ENCODE peak calls at places on chromosome 6, in ten cellular contexts. W is heart right ventricle, T is endodermal cell, Z is psoas muscle, C is WTC11, Q is body of pancreas, K is heart left ventricle, U is gastrocnemius medialis, H is mammary epithelial cell, G is glutamatergic neuron. F is an unnamed sample.

GRCh38 chr6:54874349-54875048 is 27.9 kb downstream of the FAM83B start:
- DNase-seq in W (no peak), T (no peak), Z (no peak), C (no peak), Q (no peak), K (no peak), U (no peak), H (peak), G (no peak), F (no peak)

GRCh38 chr6:130012728-130013127 is 5.7 kb upstream of the L3MBTL3 start:
- DNase-seq in W (no peak), T (no peak), Z (no peak), C (no peak), Q (no peak), K (no peak), U (no peak), H (no peak), G (no peak), F (no peak)

GRCh38 chr6:165689699-165690098 is 26.7 kb upstream of the PDE10A start:
- DNase-seq in W (no peak), T (no peak), Z (no peak), C (no peak), Q (no peak), K (no peak), U (no peak), H (no peak), G (no peak), F (no peak)

GRCh38 chr6:168514216-168514615 is 73.2 kb downstream of the SMOC2 start:
- DNase-seq in W (peak), T (no peak), Z (peak), C (no peak), Q (peak), K (peak), U (peak), H (no peak), G (no peak), F (no peak)

GRCh38 chr6:21946298-21946783 is 350.5 kb downstream of the PRL start:
- DNase-seq in W (no peak), T (no peak), Z (no peak), C (no peak), Q (no peak), K (no peak), U (no peak), H (peak), G (no peak), F (no peak)

GRCh38 chr6:130843575-130844320 is 16.5 kb downstream of the SMLR1 start:
- DNase-seq in W (no peak), T (no peak), Z (no peak), C (no peak), Q (no peak), K (no peak), U (no peak), H (peak), G (no peak), F (no peak)

GRCh38 chr6:98463038-98463437 is 371.3 kb upstream of the POU3F2 start:
- DNase-seq in W (no peak), T (no peak), Z (no peak), C (no peak), Q (no peak), K (no peak), U (no peak), H (no peak), G (no peak), F (no peak)

GRCh38 chr6:17710331-17710730 is 3.6 kb upstream of the NUP153 start:
- DNase-seq in W (no peak), T (no peak), Z (no peak), C (no peak), Q (no peak), K (no peak), U (no peak), H (peak), G (no peak), F (no peak)

GRCh38 chr6:25717856-25718740 is 36.4 kb upstream of the SLC17A4 start:
- DNase-seq in W (no peak), T (no peak), Z (no peak), C (no peak), Q (no peak), K (no peak), U (no peak), H (no peak), G (no peak), F (no peak)

GRCh38 chr6:56863366-56863765 is 91.5 kb upstream of the BEND6 start:
- DNase-seq in W (no peak), T (no peak), Z (no peak), C (no peak), Q (no peak), K (no peak), U (no peak), H (peak), G (no peak), F (no peak)

GRCh38 chr6:150202404-150202803 is 59.6 kb downstream of the PPP1R14C start:
- DNase-seq in W (no peak), T (peak), Z (no peak), C (no peak), Q (no peak), K (no peak), U (no peak), H (peak), G (no peak), F (no peak)

GRCh38 chr6:16486661-16487060 is 248.3 kb downstream of the GMPR start:
- DNase-seq in W (no peak), T (no peak), Z (no peak), C (no peak), Q (no peak), K (no peak), U (no peak), H (no peak), G (no peak), F (no peak)

GRCh38 chr6:25927721-25928359 is 2.7 kb downstream of the SLC17A2 start:
- DNase-seq in W (no peak), T (no peak), Z (no peak), C (no peak), Q (no peak), K (no peak), U (no peak), H (no peak), G (no peak), F (no peak)

GRCh38 chr6:43856005-43856765 is 86.2 kb downstream of the VEGFA start:
- DNase-seq in W (peak), T (peak), Z (peak), C (peak), Q (peak), K (no peak), U (peak), H (peak), G (no peak), F (no peak)
- TF ChIP-seq CTCF in W (no peak), T (peak), Z (peak), C (no peak), Q (peak), K (peak), U (peak), H (peak), G (peak), F (no peak)

DNA sequence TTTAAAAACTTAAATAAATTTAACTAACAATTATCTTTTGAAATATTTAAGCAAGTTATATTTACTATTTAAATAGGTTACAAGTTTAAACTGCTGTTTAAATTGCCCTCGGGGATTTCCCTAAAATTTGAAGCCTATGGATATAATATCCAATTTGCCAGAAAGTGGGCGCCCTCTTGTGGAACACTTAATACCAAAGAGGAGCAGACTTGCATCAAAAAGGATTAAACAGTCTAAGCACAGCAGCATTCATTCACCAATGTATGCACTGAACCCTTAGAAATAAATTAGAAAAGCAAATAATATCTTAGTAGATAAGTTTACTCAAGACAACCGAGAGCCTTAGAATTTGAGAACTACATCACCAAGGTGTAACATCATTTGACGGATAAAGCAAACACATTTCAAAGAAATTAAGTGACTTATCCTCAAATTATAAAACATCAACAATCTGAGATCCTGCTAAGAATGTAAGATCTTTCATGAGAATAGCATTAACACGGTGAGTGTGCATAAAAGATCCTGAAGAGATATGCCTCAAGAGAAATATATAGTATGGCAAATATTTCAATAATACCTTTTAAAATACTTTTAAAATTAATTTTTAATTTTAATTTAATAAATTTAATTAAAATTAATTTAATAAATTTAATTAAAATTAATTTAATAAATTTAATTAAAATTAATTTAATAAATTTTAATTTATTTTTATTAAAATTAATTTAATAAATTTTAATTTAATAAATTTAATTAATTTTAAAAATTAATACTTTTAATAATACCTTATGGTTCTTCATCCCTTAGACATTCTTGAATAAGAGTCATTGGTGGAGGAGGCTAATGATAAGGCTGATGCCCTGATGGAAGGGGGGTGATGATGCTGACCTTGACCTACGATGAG is 11.5 kb upstream of the MEP1A start:
- DNase-seq in W (no peak), T (peak), Z (no peak), C (peak), Q (peak), K (peak), U (peak), H (peak), G (peak), F (peak)
- TF ChIP-seq CTCF in W (peak), T (peak), Z (peak), C (peak), Q (peak), K (peak), U (peak), H (peak), G (peak), F (peak)

GRCh38 chr6:154806804-154807203 is 73.6 kb downstream of the SCAF8 start:
- DNase-seq in W (no peak), T (no peak), Z (no peak), C (no peak), Q (no peak), K (no peak), U (no peak), H (no peak), G (no peak), F (no peak)

GRCh38 chr6:154800338-154800737 is 67.1 kb downstream of the SCAF8 start:
- DNase-seq in W (no peak), T (no peak), Z (no peak), C (no peak), Q (no peak), K (no peak), U (no peak), H (no peak), G (no peak), F (no peak)

DNA sequence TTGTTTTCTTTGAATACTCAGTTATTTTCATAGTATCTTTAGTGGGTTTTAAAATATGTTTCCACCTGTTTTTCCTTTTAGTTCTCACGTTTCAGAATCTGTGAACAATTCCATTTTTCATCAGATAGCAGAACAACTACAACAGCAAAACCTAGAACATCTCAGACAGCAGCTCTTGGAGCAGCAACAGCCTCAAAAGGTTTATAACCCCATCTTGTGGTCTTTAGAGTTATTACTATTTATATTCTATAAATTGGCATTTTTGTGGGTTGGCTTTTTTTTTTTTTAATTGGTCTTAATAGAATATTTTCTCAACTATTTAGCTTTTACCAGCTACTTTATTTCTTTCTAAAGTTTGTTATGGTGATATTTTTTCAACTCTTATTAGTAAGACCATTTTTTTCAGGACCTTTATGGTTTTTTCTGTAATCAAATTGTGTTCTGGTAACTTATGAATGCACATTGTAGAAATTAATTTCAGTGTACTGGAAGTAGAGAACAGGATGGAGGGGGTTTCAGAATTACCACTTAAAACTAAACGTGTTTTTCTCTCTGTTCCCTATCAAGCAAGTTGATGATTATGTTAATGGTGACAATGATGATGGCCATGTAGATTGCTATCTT is 72.2 kb downstream of the SCAF8 start:
- DNase-seq in W (no peak), T (no peak), Z (no peak), C (no peak), Q (no peak), K (no peak), U (no peak), H (peak), G (no peak), F (no peak)
- TF ChIP-seq CTCF in W (no peak), T (peak), Z (peak), C (no peak), Q (peak), K (peak), U (peak), H (peak), G (peak), F (peak)

GRCh38 chr6:167252271-167252670 is 38.8 kb upstream of the UNC93A start:
- DNase-seq in W (no peak), T (peak), Z (no peak), C (no peak), Q (no peak), K (no peak), U (no peak), H (no peak), G (no peak), F (no peak)

GRCh38 chr6:167255918-167256553 is 35.1 kb upstream of the UNC93A start:
- DNase-seq in W (no peak), T (peak), Z (no peak), C (no peak), Q (no peak), K (no peak), U (no peak), H (no peak), G (no peak), F (no peak)
- TF ChIP-seq CTCF in W (no peak), T (peak), Z (no peak), C (peak), Q (no peak), K (no peak), U (no peak), H (no peak), G (peak), F (no peak)

DNA sequence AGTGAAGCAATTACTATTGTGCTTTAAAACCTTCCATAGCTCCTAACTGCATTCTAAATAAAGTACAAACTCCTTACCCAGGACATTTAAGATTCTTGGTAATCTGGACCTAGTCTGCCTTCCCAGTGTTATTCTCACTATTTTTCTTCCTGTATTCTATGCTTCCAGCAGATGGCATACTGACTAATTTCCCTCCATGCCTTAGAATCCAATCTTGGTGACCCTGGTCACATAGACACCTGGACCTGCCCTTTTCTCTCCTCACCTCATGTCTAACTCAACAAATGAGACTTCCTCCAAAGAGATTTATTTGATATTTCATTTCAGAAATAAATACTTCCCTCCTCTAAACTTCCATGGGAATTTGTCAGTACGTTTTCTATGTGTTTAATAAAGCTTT is 25.8 kb downstream of the ROS1 start:
- DNase-seq in W (no peak), T (no peak), Z (no peak), C (no peak), Q (no peak), K (no peak), U (no peak), H (peak), G (no peak), F (no peak)
- TF ChIP-seq CTCF in W (no peak), T (peak), Z (no peak), C (no peak), Q (peak), K (no peak), U (no peak), H (peak), G (no peak), F (peak)

DNA sequence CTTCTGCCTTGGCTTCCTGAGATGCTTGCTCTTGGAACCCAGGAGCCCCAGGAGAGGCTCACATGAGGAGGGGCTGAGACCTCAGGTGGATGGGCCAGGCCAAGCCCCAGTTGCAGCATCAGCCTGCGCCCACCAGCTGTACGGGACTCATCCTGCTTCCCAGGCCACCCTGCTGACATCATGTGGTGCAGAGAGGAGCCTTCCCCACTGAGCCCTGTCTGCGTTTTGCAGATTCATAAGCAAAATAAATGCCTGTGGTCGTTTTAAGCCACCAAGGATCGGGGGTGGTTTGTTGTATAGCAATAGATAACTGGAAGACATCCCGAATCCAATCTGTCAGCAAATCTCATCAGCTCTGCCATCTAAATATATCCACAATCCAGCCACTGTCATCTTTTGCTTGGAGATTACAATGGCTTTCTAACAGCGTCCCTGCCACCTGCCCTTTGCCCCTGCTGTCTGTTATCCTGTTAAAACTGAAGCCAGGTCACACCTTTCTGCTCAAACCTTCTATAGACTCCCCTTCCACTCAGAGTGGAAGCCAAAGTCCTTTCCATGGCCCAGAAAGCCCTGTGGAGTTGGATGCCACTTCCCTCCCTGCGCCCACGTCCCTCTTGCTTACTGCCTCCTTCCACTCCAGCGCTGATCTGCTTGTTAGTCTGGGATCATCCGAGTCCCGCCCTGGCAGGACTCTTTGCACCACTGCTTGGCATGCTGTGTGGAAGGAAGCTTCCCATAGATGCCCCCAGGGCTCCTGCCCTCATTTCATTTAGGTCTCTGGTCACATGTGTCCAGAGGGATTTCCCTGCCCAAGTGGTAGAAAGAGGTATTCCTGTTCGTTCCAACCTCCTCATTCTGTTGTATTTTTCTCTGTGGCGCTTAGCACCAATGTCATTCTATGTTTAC is 24.0 kb upstream of the MLN start:
- DNase-seq in W (no peak), T (no peak), Z (no peak), C (no peak), Q (no peak), K (no peak), U (no peak), H (no peak), G (no peak), F (no peak)
- TF ChIP-seq CTCF in W (no peak), T (peak), Z (no peak), C (no peak), Q (no peak), K (no peak), U (no peak), H (no peak), G (no peak), F (no peak)